ENCODE peak calls at places on chromosomes 13 and 19, in six cellular contexts. S, T, A, P, Q and Y are unnamed samples.

GRCh38 chr13:42354246-42355117 is 82.5 kb downstream of the AKAP11 start:
- DNase-seq in S (no peak), T (peak; percentile 76), A (peak; percentile 59), P (peak; percentile 51), Q (no peak), Y (no peak)

GRCh38 chr13:40120288-40120687 is 464.8 kb downstream of the COG6 start:
- DNase-seq in S (no peak), T (no peak), A (peak; percentile 63), P (no peak), Q (no peak), Y (no peak)

GRCh38 chr19:36771275-36772231 is 1.1 kb downstream of the ZNF850 start:
- DNase-seq in S (peak; percentile 35), T (peak; percentile 39), A (peak; percentile 77), P (peak; percentile 12), Q (no peak), Y (no peak)

GRCh38 chr19:17616961-17617806 is 61.7 kb downstream of the COLGALT1 start:
- DNase-seq in S (peak; percentile 21), T (peak; percentile 61), A (peak; percentile 30), P (no peak), Q (no peak), Y (peak; percentile 24)

GRCh38 chr19:46745521-46746280 is at the start of gene FKRP:
- DNase-seq in S (peak; percentile 21), T (peak; percentile 44), A (peak; percentile 35), P (peak; percentile 30), Q (peak; percentile 22), Y (peak; percentile 26)

GRCh38 chr19:1400281-1401137 is 833 bp downstream of the GAMT start:
- DNase-seq in S (no peak), T (peak; percentile 66), A (peak; percentile 53), P (no peak), Q (no peak), Y (peak; percentile 78)

GRCh38 chr13:113655358-113656014 is 2.5 kb downstream of the ATP4B start:
- DNase-seq in S (no peak), T (no peak), A (no peak), P (no peak), Q (no peak), Y (no peak)

GRCh38 chr13:58018865-58019264 is 387.3 kb downstream of the PCDH17 start:
- DNase-seq in S (no peak), T (no peak), A (no peak), P (no peak), Q (no peak), Y (no peak)

GRCh38 chr19:15072930-15073647 is 8.9 kb upstream of the OR1I1 start:
- DNase-seq in S (no peak), T (peak; percentile 51), A (peak; percentile 88), P (no peak), Q (no peak), Y (peak; percentile 8)

GRCh38 chr13:101127741-101128353 is 288.5 kb downstream of the NALCN start:
- DNase-seq in S (no peak), T (peak; percentile 82), A (peak; percentile 57), P (no peak), Q (no peak), Y (peak; percentile 37)

GRCh38 chr13:89686171-89686570 is 1661.3 kb upstream of the MIR17HG start:
- DNase-seq in S (no peak), T (no peak), A (no peak), P (no peak), Q (no peak), Y (no peak)

GRCh38 chr13:114130131-114130707 is 2.2 kb downstream of the RASA3 start:
- DNase-seq in S (no peak), T (peak; percentile 42), A (peak; percentile 32), P (no peak), Q (no peak), Y (peak; percentile 56)